ENCODE peak calls at places on chromosome 19, in eight cellular contexts. T, M, J, S, E, Q, U and A are unnamed samples.

GRCh38 chr19:38030681-38031422 is 123.8 kb downstream of the SIPA1L3 start:
- DNase-seq in T (no peak), M (no peak), J (no peak), S (no peak), E (no peak), Q (no peak), U (no peak), A (no peak)

GRCh38 chr19:14141041-14141440 is 4.7 kb upstream of the ASF1B start:
- DNase-seq in T (no peak), M (no peak), J (no peak), S (no peak), E (no peak), Q (no peak), U (no peak), A (no peak)

GRCh38 chr19:12733369-12733896 is 1.1 kb downstream of the TRIR start:
- DNase-seq in T (peak; percentile 87), M (peak; percentile 85), J (no peak), S (peak; percentile 65), E (no peak), Q (no peak), U (peak; percentile 19), A (no peak)

GRCh38 chr19:15299568-15300409 is 32.5 kb downstream of the BRD4 start:
- DNase-seq in T (no peak), M (peak; percentile 87), J (no peak), S (peak; percentile 88), E (no peak), Q (no peak), U (no peak), A (no peak)

GRCh38 chr19:48290341-48290922 is 20.6 kb downstream of the ZNF114 start:
- DNase-seq in T (no peak), M (peak; percentile 70), J (no peak), S (peak; percentile 81), E (peak; percentile 32), Q (no peak), U (no peak), A (no peak)

GRCh38 chr19:40257096-40257517 is 28.0 kb downstream of the AKT2 start:
- DNase-seq in T (no peak), M (no peak), J (peak; percentile 71), S (no peak), E (no peak), Q (no peak), U (no peak), A (no peak)

GRCh38 chr19:48899781-48900476 is at the start of gene NUCB1:
- DNase-seq in T (peak; percentile 98), M (peak; percentile 100), J (peak; percentile 99), S (peak; percentile 99), E (peak; percentile 100), Q (peak; percentile 99), U (peak; percentile 95), A (peak; percentile 89)

GRCh38 chr19:32406161-32407003 is 812 bp downstream of the DPY19L3 start:
- DNase-seq in T (no peak), M (peak; percentile 33), J (no peak), S (peak; percentile 6), E (no peak), Q (no peak), U (no peak), A (no peak)

GRCh38 chr19:42313096-42313839 is at the start of gene TMEM145:
- DNase-seq in T (peak; percentile 72), M (peak; percentile 77), J (no peak), S (peak; percentile 54), E (peak; percentile 79), Q (no peak), U (peak; percentile 50), A (no peak)

GRCh38 chr19:46635920-46636761 is at the start of gene GNG8:
- DNase-seq in T (peak; percentile 43), M (no peak), J (no peak), S (no peak), E (no peak), Q (no peak), U (no peak), A (no peak)

GRCh38 chr19:1211494-1212234 is 6.1 kb downstream of the STK11 start:
- DNase-seq in T (no peak), M (no peak), J (peak; percentile 43), S (no peak), E (peak; percentile 12), Q (no peak), U (no peak), A (no peak)

GRCh38 chr19:50546527-50547221 is 21.6 kb downstream of the LRRC4B start:
- DNase-seq in T (no peak), M (no peak), J (no peak), S (no peak), E (no peak), Q (no peak), U (no peak), A (no peak)

GRCh38 chr19:19562665-19563347 is 24.7 kb downstream of the CILP2 start:
- DNase-seq in T (no peak), M (no peak), J (no peak), S (no peak), E (no peak), Q (no peak), U (no peak), A (no peak)

GRCh38 chr19:10960314-10961072 is at the start of gene SMARCA4:
- DNase-seq in T (peak; percentile 97), M (peak; percentile 99), J (peak; percentile 99), S (peak; percentile 96), E (peak; percentile 99), Q (peak; percentile 92), U (peak; percentile 96), A (peak; percentile 70)

GRCh38 chr19:5612891-5613290 is 9.7 kb downstream of the SAFB2 start:
- DNase-seq in T (no peak), M (no peak), J (no peak), S (no peak), E (no peak), Q (no peak), U (no peak), A (no peak)

GRCh38 chr19:51040151-51040550 is 5.3 kb upstream of the KLK12 start:
- DNase-seq in T (no peak), M (no peak), J (no peak), S (no peak), E (no peak), Q (no peak), U (no peak), A (no peak)

GRCh38 chr19:13120817-13121216 is 2.8 kb downstream of the NACC1 start:
- DNase-seq in T (no peak), M (peak; percentile 90), J (no peak), S (peak; percentile 69), E (no peak), Q (no peak), U (no peak), A (no peak)

GRCh38 chr19:15452111-15453047 is 2.6 kb upstream of the WIZ start:
- DNase-seq in T (peak; percentile 81), M (peak; percentile 88), J (peak; percentile 94), S (peak; percentile 59), E (peak; percentile 91), Q (peak; percentile 90), U (no peak), A (peak; percentile 21)

GRCh38 chr19:49677232-49677881 is at the start of gene PRMT1:
- DNase-seq in T (peak; percentile 85), M (peak; percentile 58), J (peak; percentile 63), S (peak; percentile 47), E (peak; percentile 76), Q (no peak), U (peak; percentile 38), A (no peak)

GRCh38 chr19:28656644-28657043 is 556.3 kb downstream of the UQCRFS1 start:
- DNase-seq in T (no peak), M (no peak), J (no peak), S (no peak), E (no peak), Q (no peak), U (no peak), A (no peak)

GRCh38 chr19:53112286-53112685 is 9.1 kb upstream of the ZNF160 start:
- DNase-seq in T (no peak), M (peak; percentile 67), J (no peak), S (no peak), E (no peak), Q (no peak), U (no peak), A (no peak)

GRCh38 chr19:2355168-2356035 is 4.7 kb upstream of the TMPRSS9 start:
- DNase-seq in T (no peak), M (peak; percentile 73), J (no peak), S (no peak), E (no peak), Q (no peak), U (no peak), A (no peak)